ENCODE peak calls at places on chromosomes 11 and 22, in six cellular contexts. H is stimulated activated CD4-positive, alpha-beta T cell treated with anti-CD3 and anti-CD28 coated beads, Interleukin-1b, Interleukin-23, amount 100 ng/mL, for 1 hour; L is activated CD4-positive, alpha-beta T cell treated with anti-CD3 and anti-CD28 coated beads, Interleukin-2, amount 50 U/mL, for 1 hour; X is stimulated activated naive CD4-positive, alpha-beta T cell; K is activated gamma-delta T cell; M is MV-4-11. T is an unnamed sample.

GRCh38 chr11:121134758-121135312 is 33.8 kb downstream of the TECTA start:
- DNase-seq in H (no peak), L (no peak), X (no peak), K (no peak), M (no peak), T (no peak)

GRCh38 chr11:86955674-86956522 is 703 bp upstream of the FZD4 start:
- DNase-seq in H (no peak), L (no peak), X (no peak), K (peak), M (peak), T (peak)

GRCh38 chr11:117300773-117301172 is 9.6 kb downstream of the BACE1-AS start:
- DNase-seq in H (no peak), L (no peak), X (no peak), K (no peak), M (no peak), T (peak)

GRCh38 chr22:44455151-44455962 is 42.7 kb downstream of the RTL6 start:
- DNase-seq in H (no peak), L (peak), X (peak), K (no peak), M (no peak), T (peak)

GRCh38 chr22:28351585-28351984 is 328.1 kb downstream of the TTC28 start:
- DNase-seq in H (no peak), L (no peak), X (no peak), K (no peak), M (no peak), T (no peak)

GRCh38 chr11:117071344-117071787 is 26.9 kb downstream of the SIK3 start:
- DNase-seq in H (no peak), L (no peak), X (no peak), K (no peak), M (no peak), T (peak)

GRCh38 chr11:120710354-120711187 is 199.0 kb downstream of the GRIK4 start:
- DNase-seq in H (no peak), L (no peak), X (no peak), K (no peak), M (peak), T (peak)

GRCh38 chr11:10777806-10778205 is 26.8 kb downstream of the CTR9 start:
- DNase-seq in H (no peak), L (no peak), X (no peak), K (no peak), M (peak), T (no peak)

GRCh38 chr11:22668005-22668796 is 1.8 kb downstream of the GAS2 start:
- DNase-seq in H (no peak), L (no peak), X (no peak), K (no peak), M (no peak), T (no peak)

GRCh38 chr22:23180301-23180892 is at the start of gene BCR:
- DNase-seq in H (peak), L (peak), X (peak), K (peak), M (peak), T (peak)

GRCh38 chr22:50621948-50622722 is 5.8 kb downstream of the ARSA start:
- DNase-seq in H (no peak), L (peak), X (peak), K (no peak), M (peak), T (peak)

GRCh38 chr11:125371451-125371935 is 124.6 kb downstream of the FEZ1 start:
- DNase-seq in H (no peak), L (no peak), X (no peak), K (no peak), M (no peak), T (peak)

GRCh38 chr11:2084721-2085120 is 54.5 kb downstream of the IGF2 start:
- DNase-seq in H (no peak), L (no peak), X (no peak), K (no peak), M (no peak), T (no peak)

GRCh38 chr22:44587004-44587793 is 89.2 kb upstream of the RTL6 start:
- DNase-seq in H (no peak), L (no peak), X (no peak), K (no peak), M (no peak), T (peak)

GRCh38 chr22:38756631-38757463 is 1.0 kb upstream of the SUN2 start:
- DNase-seq in H (no peak), L (no peak), X (peak), K (no peak), M (peak), T (peak)

GRCh38 chr11:67289226-67289650 is at the start of gene ANKRD13D:
- DNase-seq in H (no peak), L (no peak), X (no peak), K (no peak), M (no peak), T (no peak)

GRCh38 chr11:1557168-1557884 is 14.7 kb downstream of the DUSP8 start:
- DNase-seq in H (no peak), L (no peak), X (no peak), K (no peak), M (no peak), T (no peak)

GRCh38 chr11:11667056-11667455 is 45.3 kb upstream of the GALNT18 start:
- DNase-seq in H (no peak), L (no peak), X (no peak), K (no peak), M (peak), T (no peak)

GRCh38 chr22:50143096-50143495 is 27.4 kb upstream of the PANX2 start:
- DNase-seq in H (no peak), L (no peak), X (no peak), K (no peak), M (peak), T (no peak)

GRCh38 chr11:66854729-66855211 is 2.1 kb upstream of the LRFN4 start:
- DNase-seq in H (no peak), L (no peak), X (no peak), K (no peak), M (no peak), T (no peak)

GRCh38 chr11:110373061-110373702 is 56.6 kb upstream of the FDX1 start:
- DNase-seq in H (no peak), L (no peak), X (no peak), K (no peak), M (peak), T (no peak)

GRCh38 chr11:5117588-5117987 is 20.6 kb downstream of the OR52A5 start:
- DNase-seq in H (no peak), L (no peak), X (no peak), K (no peak), M (no peak), T (no peak)

T was measured in left kidney.